ENCODE peak calls at places on chromosomes 7 and 10, in eight cellular contexts. P is stimulated activated CD8-positive, alpha-beta memory T cell treated with anti-CD3 and anti-CD28 coated beads, Interleukin-2, amount 100 ng/mL, for 48 hours; Q is head of caudate nucleus; T is HT1080; F is GM04503; E is NCI-H1092 treated with DMSO at 0.1 percent for 48 hours; W is HepG2; N is activated CD8-positive, alpha-beta memory T cell treated with anti-CD3 and anti-CD28 coated beads for 24 hours. G is an unnamed sample.

GRCh38 chr10:128457136-128457535 is 330.9 kb upstream of the MKI67 start:
- DNase-seq in P (no peak), Q (no peak), T (no peak), F (no peak), E (no peak), W (no peak), N (no peak), G (no peak)

GRCh38 chr7:74488518-74488917 is 34.8 kb downstream of the GTF2IRD1 start:
- DNase-seq in P (no peak), Q (no peak), T (no peak), F (no peak), E (no peak), W (no peak), N (no peak), G (no peak)

GRCh38 chr7:69754476-69754875 is 156.2 kb downstream of the AUTS2 start:
- DNase-seq in P (no peak), Q (no peak), T (no peak), F (no peak), E (no peak), W (no peak), N (no peak), G (no peak)

GRCh38 chr10:89651916-89652573 is 7.0 kb upstream of the PANK1 start:
- DNase-seq in P (no peak), Q (no peak), T (no peak), F (no peak), E (no peak), W (no peak), N (no peak), G (no peak)

GRCh38 chr7:82957521-82957920 is 205.2 kb downstream of the PCLO start:
- DNase-seq in P (no peak), Q (no peak), T (no peak), F (no peak), E (no peak), W (no peak), N (no peak), G (no peak)

GRCh38 chr10:37975407-37975991 is 948 bp downstream of the ZNF25 start:
- DNase-seq in P (no peak), Q (no peak), T (peak), F (no peak), E (no peak), W (no peak), N (peak), G (no peak)

GRCh38 chr7:99504281-99504602 is 220 bp upstream of the ZKSCAN5 start:
- DNase-seq in P (no peak), Q (peak), T (no peak), F (no peak), E (no peak), W (peak), N (no peak), G (peak)

GRCh38 chr7:112383671-112384417 is 66.4 kb upstream of the IFRD1 start:
- DNase-seq in P (no peak), Q (no peak), T (no peak), F (no peak), E (peak), W (no peak), N (no peak), G (no peak)

GRCh38 chr7:155788616-155789000 is 23.7 kb downstream of the SHH start:
- DNase-seq in P (no peak), Q (no peak), T (no peak), F (no peak), E (no peak), W (no peak), N (no peak), G (no peak)

GRCh38 chr10:124725791-124726190 is 18.4 kb downstream of the FAM53B start:
- DNase-seq in P (no peak), Q (peak), T (no peak), F (no peak), E (no peak), W (no peak), N (no peak), G (no peak)

GRCh38 chr7:44221231-44221791 is 20.5 kb downstream of the YKT6 start:
- DNase-seq in P (no peak), Q (no peak), T (no peak), F (no peak), E (no peak), W (no peak), N (no peak), G (no peak)

GRCh38 chr10:113563306-113564088 is 10.6 kb downstream of the HABP2 start:
- DNase-seq in P (peak), Q (peak), T (peak), F (no peak), E (peak), W (peak), N (peak), G (peak)

GRCh38 chr7:27116521-27116946 is 14.0 kb downstream of the HOXA4 start:
- DNase-seq in P (no peak), Q (no peak), T (no peak), F (no peak), E (peak), W (no peak), N (no peak), G (no peak)

GRCh38 chr7:50629238-50629901 is 64.2 kb upstream of the DDC start:
- DNase-seq in P (no peak), Q (no peak), T (no peak), F (no peak), E (no peak), W (no peak), N (no peak), G (no peak)

GRCh38 chr7:159143780-159144755 is 599 bp downstream of the VIPR2 start:
- DNase-seq in P (peak), Q (no peak), T (no peak), F (no peak), E (no peak), W (no peak), N (peak), G (no peak)

GRCh38 chr10:113616244-113617074 is 47.4 kb downstream of the NRAP start:
- DNase-seq in P (no peak), Q (no peak), T (no peak), F (peak), E (no peak), W (peak), N (no peak), G (no peak)

GRCh38 chr10:123863721-123864432 is 27.7 kb downstream of the CPXM2 start:
- DNase-seq in P (no peak), Q (no peak), T (no peak), F (no peak), E (no peak), W (no peak), N (no peak), G (no peak)

GRCh38 chr10:34731885-34732701 is 83.0 kb downstream of the PARD3 start:
- DNase-seq in P (no peak), Q (no peak), T (peak), F (peak), E (no peak), W (no peak), N (no peak), G (no peak)

GRCh38 chr7:107659666-107660065 is 962 bp upstream of the SLC26A4 start:
- DNase-seq in P (peak), Q (no peak), T (peak), F (peak), E (no peak), W (no peak), N (no peak), G (no peak)

GRCh38 chr10:19918800-19919199 is 102.6 kb downstream of the PLXDC2 start:
- DNase-seq in P (no peak), Q (no peak), T (no peak), F (no peak), E (no peak), W (peak), N (no peak), G (no peak)

GRCh38 chr10:133293810-133294119 is 14.9 kb downstream of the TUBGCP2 start:
- DNase-seq in P (no peak), Q (no peak), T (no peak), F (no peak), E (no peak), W (no peak), N (no peak), G (no peak)

GRCh38 chr7:1358376-1359050 is 100.8 kb downstream of the MICALL2 start:
- DNase-seq in P (no peak), Q (no peak), T (no peak), F (no peak), E (no peak), W (no peak), N (no peak), G (no peak)

GRCh38 chr7:134320201-134320600 is 3.5 kb upstream of the SLC35B4 start:
- DNase-seq in P (no peak), Q (no peak), T (peak), F (no peak), E (no peak), W (no peak), N (no peak), G (no peak)

GRCh38 chr7:96080021-96080420 is 241.9 kb downstream of the SLC25A13 start:
- DNase-seq in P (no peak), Q (no peak), T (peak), F (no peak), E (no peak), W (no peak), N (no peak), G (no peak)

GRCh38 chr7:100553032-100553431 is 14.0 kb downstream of the AGFG2 start:
- DNase-seq in P (no peak), Q (no peak), T (no peak), F (no peak), E (no peak), W (no peak), N (no peak), G (no peak)

GRCh38 chr10:126571203-126571602 is 99.3 kb downstream of the C10orf90 start:
- DNase-seq in P (no peak), Q (no peak), T (no peak), F (no peak), E (no peak), W (peak), N (no peak), G (no peak)

GRCh38 chr7:151381333-151382078 is 28.3 kb downstream of the WDR86 start:
- DNase-seq in P (no peak), Q (no peak), T (no peak), F (no peak), E (no peak), W (no peak), N (peak), G (peak)

GRCh38 chr10:22244001-22244400 is 26.2 kb upstream of the EBLN1 start:
- DNase-seq in P (no peak), Q (no peak), T (no peak), F (no peak), E (no peak), W (no peak), N (peak), G (no peak)

GRCh38 chr10:43166879-43167490 is 28.7 kb downstream of the CSGALNACT2 start:
- DNase-seq in P (no peak), Q (no peak), T (no peak), F (no peak), E (no peak), W (no peak), N (no peak), G (no peak)

GRCh38 chr10:125038637-125039036 is 96.7 kb downstream of the ZRANB1 start:
- DNase-seq in P (no peak), Q (no peak), T (no peak), F (no peak), E (no peak), W (peak), N (no peak), G (no peak)

GRCh38 chr7:74575083-74575803 is 82.3 kb upstream of the GTF2I start:
- DNase-seq in P (no peak), Q (peak), T (peak), F (no peak), E (no peak), W (no peak), N (no peak), G (no peak)

GRCh38 chr10:95728535-95728934 is 27.4 kb upstream of the ENTPD1 start:
- DNase-seq in P (no peak), Q (no peak), T (no peak), F (no peak), E (no peak), W (no peak), N (no peak), G (no peak)

GRCh38 chr7:21448974-21449373 is 21.1 kb downstream of the SP4 start:
- DNase-seq in P (no peak), Q (no peak), T (no peak), F (no peak), E (no peak), W (no peak), N (no peak), G (no peak)

GRCh38 chr10:5446390-5446926 is 34.1 kb downstream of the NET1 start:
- DNase-seq in P (peak), Q (peak), T (peak), F (no peak), E (peak), W (peak), N (peak), G (no peak)

GRCh38 chr7:6250364-6250833 is 22.0 kb downstream of the CYTH3 start:
- DNase-seq in P (no peak), Q (no peak), T (no peak), F (no peak), E (no peak), W (no peak), N (no peak), G (no peak)

GRCh38 chr7:94444808-94445207 is 50.1 kb downstream of the COL1A2 start:
- DNase-seq in P (no peak), Q (no peak), T (no peak), F (no peak), E (peak), W (no peak), N (no peak), G (no peak)

GRCh38 chr7:132135986-132136385 is 440.3 kb downstream of the PLXNA4 start:
- DNase-seq in P (no peak), Q (no peak), T (no peak), F (no peak), E (no peak), W (no peak), N (no peak), G (no peak)

GRCh38 chr10:49400365-49400764 is 4.5 kb upstream of the DRGX start:
- DNase-seq in P (no peak), Q (no peak), T (no peak), F (no peak), E (no peak), W (no peak), N (no peak), G (no peak)

G was measured in GM12892.